ENCODE peak calls at places on chromosomes 7 and 10, in five cellular contexts. L is head of caudate nucleus; I is tibial nerve; E is stimulated activated CD4-positive, alpha-beta T cell treated with anti-CD3 and anti-CD28 coated beads, Interleukin-15, amount 100 ng/mL, for 1 hour; G is CD8-positive, alpha-beta memory T cell. K is an unnamed sample.

GRCh38 chr10:84798333-84798732 is 469.9 kb downstream of the CCSER2 start:
- DNase-seq in E (no peak), L (peak; percentile 11), G (no peak), I (no peak), K (no peak)

GRCh38 chr7:47291461-47292051 is 290.4 kb downstream of the TNS3 start:
- DNase-seq in E (no peak), G (no peak), I (no peak), L (no peak), K (peak; percentile 87)

GRCh38 chr10:100930368-100930767 is 17.6 kb downstream of the SLF2 start:
- DNase-seq in I (no peak), L (peak; percentile 29), G (no peak), E (no peak), K (no peak)

GRCh38 chr7:4957847-4958476 is 1.0 kb downstream of the MMD2 start:
- DNase-seq in L (peak; percentile 27), E (no peak), I (no peak), G (no peak), K (no peak)

GRCh38 chr7:80918406-80918805 is 445 bp downstream of the SEMA3C start:
- DNase-seq in E (no peak), I (no peak), G (no peak), L (no peak), K (no peak)

GRCh38 chr7:48139461-48139860 is 31.8 kb upstream of the ABCA13 start:
- DNase-seq in E (no peak), L (no peak), G (no peak), I (no peak), K (no peak)

GRCh38 chr7:46776790-46777189 is 805.1 kb downstream of the TNS3 start:
- DNase-seq in E (no peak), L (no peak), I (no peak), G (no peak), K (no peak)

GRCh38 chr10:28722065-28722803 is 44.9 kb downstream of the BAMBI start:
- DNase-seq in I (peak; percentile 20), G (no peak), E (no peak), L (peak; percentile 71), K (no peak)

GRCh38 chr7:33933611-33934281 is 28.4 kb downstream of the BMPER start:
- DNase-seq in L (no peak), I (no peak), E (no peak), G (no peak), K (peak; percentile 69)

GRCh38 chr10:46530249-46531186 is 25.9 kb downstream of the GPRIN2 start:
- DNase-seq in G (no peak), I (no peak), L (no peak), E (no peak), K (peak; percentile 97)

GRCh38 chr10:71995880-71996597 is 31.8 kb downstream of the CHST3 start:
- DNase-seq in E (no peak), G (no peak), I (no peak), L (no peak), K (no peak)

K was measured in AG04449.